ENCODE peak calls at places on chromosomes 12 and 14, in seven cellular contexts. X is KG1, C is NCI-H1092 treated with DMSO at 0.1 percent for 48 hours, Z is posterior vena cava, Y is H4, B is left ventricle myocardium inferior, R is tibial artery. W is an unnamed sample.

GRCh38 chr12:29149691-29150382 is 759 bp downstream of the FAR2 start:
- DNase-seq in X (no peak), C (no peak), Z (peak; percentile 81), Y (no peak), B (no peak), R (no peak), W (no peak)

GRCh38 chr12:130870442-130871285 is 1.2 kb upstream of the RAN start:
- DNase-seq in X (no peak), C (peak; percentile 51), Z (peak; percentile 93), Y (peak; percentile 58), B (peak; percentile 53), R (peak; percentile 88), W (peak; percentile 36)

GRCh38 chr12:124485371-124485770 is 82.0 kb downstream of the NCOR2 start:
- DNase-seq in X (no peak), C (no peak), Z (no peak), Y (no peak), B (no peak), R (no peak), W (no peak)

GRCh38 chr12:62799126-62799736 is 135.7 kb downstream of the PPM1H start:
- DNase-seq in X (no peak), C (peak; percentile 28), Z (no peak), Y (peak; percentile 62), B (no peak), R (no peak), W (peak; percentile 55)

GRCh38 chr12:127485528-127485927 is 781.4 kb upstream of the TMEM132C start:
- DNase-seq in X (peak; percentile 2), C (no peak), Z (no peak), Y (peak; percentile 26), B (no peak), R (no peak), W (peak; percentile 80)

GRCh38 chr12:92144631-92145480 is 790 bp downstream of the BTG1 start:
- DNase-seq in X (peak; percentile 40), C (peak; percentile 55), Z (peak; percentile 90), Y (peak; percentile 44), B (peak; percentile 44), R (peak; percentile 81), W (peak; percentile 67)

GRCh38 chr14:23645504-23645811 is 9.3 kb downstream of the DHRS2 start:
- DNase-seq in X (no peak), C (no peak), Z (no peak), Y (no peak), B (no peak), R (no peak), W (no peak)

GRCh38 chr14:22668417-22668816 is 24.3 kb upstream of the OR6J1 start:
- DNase-seq in X (no peak), C (no peak), Z (no peak), Y (no peak), B (no peak), R (no peak), W (no peak)

GRCh38 chr12:116759783-116760581 is 21.9 kb downstream of the RNFT2 start:
- DNase-seq in X (no peak), C (no peak), Z (no peak), Y (no peak), B (peak; percentile 29), R (peak; percentile 84), W (no peak)

GRCh38 chr14:56005580-56006053 is 112.6 kb upstream of the PELI2 start:
- DNase-seq in X (no peak), C (no peak), Z (no peak), Y (no peak), B (no peak), R (no peak), W (no peak)

GRCh38 chr12:76519538-76519937 is 40.0 kb downstream of the OSBPL8 start:
- DNase-seq in X (no peak), C (no peak), Z (no peak), Y (peak; percentile 60), B (no peak), R (no peak), W (no peak)

GRCh38 chr12:2179953-2180736 is 127.4 kb downstream of the CACNA1C start:
- DNase-seq in X (no peak), C (no peak), Z (peak; percentile 94), Y (peak; percentile 92), B (peak; percentile 67), R (peak; percentile 93), W (peak; percentile 48)

GRCh38 chr12:124919646-124920352 is 5.3 kb upstream of the UBC start:
- DNase-seq in X (no peak), C (no peak), Z (no peak), Y (peak; percentile 72), B (no peak), R (no peak), W (peak; percentile 63)

GRCh38 chr14:35366048-35366428 is 38.5 kb downstream of the NFKBIA start:
- DNase-seq in X (no peak), C (no peak), Z (peak; percentile 92), Y (no peak), B (no peak), R (peak; percentile 83), W (peak; percentile 35)